ENCODE peak calls at places on chromosome X, in eight cellular contexts. G is OCI-LY7, A is lower leg skin, F is lower lobe of right lung, I is esophagus squamous epithelium, K is fibroblast of lung, Z is fibroblast of pulmonary artery, V is IMR-90. L is an unnamed sample.

GRCh38 chrX:109732319-109732779 is 708 bp downstream of the ACSL4 start:
- DNase-seq in F (no peak), K (peak; percentile 42), V (peak; percentile 59), I (no peak), A (no peak), Z (peak; percentile 60), G (peak; percentile 54), L (peak; percentile 77)

GRCh38 chrX:150664290-150664689 is 28.9 kb upstream of the MTMR1 start:
- DNase-seq in G (no peak), F (peak; percentile 58), I (no peak), A (no peak), Z (no peak), K (no peak), V (no peak), L (no peak)

GRCh38 chrX:154402622-154403127 is 4.5 kb downstream of the RPL10 start:
- DNase-seq in F (no peak), V (no peak), A (no peak), G (no peak), I (no peak), Z (no peak), K (no peak), L (no peak)

GRCh38 chrX:20066968-20067708 is 49.6 kb downstream of the MAP7D2 start:
- DNase-seq in V (peak; percentile 70), I (no peak), G (peak; percentile 67), Z (peak; percentile 60), K (peak; percentile 59), A (no peak), F (no peak), L (peak; percentile 71)

GRCh38 chrX:32448945-32449344 is 762.4 kb downstream of the DMD start:
- DNase-seq in A (no peak), I (no peak), F (no peak), K (peak; percentile 0), Z (no peak), G (peak; percentile 44), V (no peak), L (no peak)

GRCh38 chrX:10110984-10111363 is 45.8 kb upstream of the CLCN4 start:
- DNase-seq in A (no peak), Z (no peak), V (no peak), I (no peak), F (no peak), K (no peak), G (no peak), L (no peak)

GRCh38 chrX:100289159-100289558 is 120.9 kb downstream of the PCDH19 start:
- DNase-seq in K (no peak), Z (no peak), A (no peak), G (no peak), I (no peak), F (no peak), V (no peak), L (no peak)

GRCh38 chrX:87578978-87579377 is 61.4 kb downstream of the KLHL4 start:
- DNase-seq in Z (peak; percentile 36), G (no peak), V (no peak), K (peak; percentile 21), F (no peak), I (no peak), A (no peak), L (peak; percentile 27)

GRCh38 chrX:154294791-154295580 is at the start of gene TEX28:
- DNase-seq in V (no peak), F (no peak), G (no peak), Z (no peak), I (no peak), K (no peak), A (no peak), L (no peak)

GRCh38 chrX:128992107-128992971 is 531.0 kb downstream of the SMARCA1 start:
- DNase-seq in V (no peak), Z (no peak), I (no peak), F (no peak), A (no peak), K (no peak), G (no peak), L (no peak)

GRCh38 chrX:149074429-149074828 is 430.7 kb downstream of the IDS start:
- DNase-seq in G (peak; percentile 0), I (no peak), F (no peak), V (no peak), Z (peak; percentile 82), K (peak; percentile 48), A (peak; percentile 27), L (peak; percentile 70)

GRCh38 chrX:53194308-53194707 is 30.7 kb downstream of the KDM5C start:
- DNase-seq in Z (no peak), G (no peak), I (no peak), V (no peak), K (no peak), F (no peak), A (no peak), L (no peak)

GRCh38 chrX:22220941-22221340 is 51.8 kb upstream of the CBLL2 start:
- DNase-seq in F (no peak), A (no peak), Z (peak; percentile 28), G (no peak), K (peak; percentile 57), V (peak; percentile 88), I (no peak), L (peak; percentile 2)

GRCh38 chrX:153469811-153470410 is 465 bp downstream of the HAUS7 start:
- DNase-seq in I (no peak), Z (peak; percentile 24), G (peak; percentile 49), V (peak; percentile 8), K (no peak), F (no peak), A (no peak), L (peak; percentile 34)

GRCh38 chrX:118847676-118848075 is 24.1 kb downstream of the ZCCHC12 start:
- DNase-seq in G (peak; percentile 41), A (no peak), K (peak; percentile 57), I (no peak), Z (peak; percentile 68), F (no peak), V (peak; percentile 42), L (peak; percentile 68)

GRCh38 chrX:153338836-153339235 is 4.9 kb downstream of the ZNF275 start:
- DNase-seq in I (no peak), K (no peak), Z (no peak), F (no peak), V (no peak), A (no peak), G (no peak), L (no peak)

GRCh38 chrX:136210806-136211205 is 40.4 kb downstream of the MAP7D3 start:
- DNase-seq in I (no peak), K (no peak), G (no peak), A (no peak), Z (peak; percentile 45), V (no peak), F (no peak), L (peak; percentile 39)

GRCh38 chrX:86039625-86040568 is 7.5 kb downstream of the CHM start:
- DNase-seq in I (no peak), V (no peak), G (no peak), Z (no peak), K (no peak), F (no peak), A (no peak), L (no peak)

GRCh38 chrX:132716006-132716405 is 227.2 kb upstream of the MBNL3 start:
- DNase-seq in Z (no peak), F (no peak), G (no peak), K (peak; percentile 1), I (no peak), V (no peak), A (no peak), L (no peak)
- TF ChIP-seq CTCF in Z (peak; percentile 28), F (no peak), G (peak; percentile 65), K (peak; percentile 30), I (no peak), V (no peak), A (no peak), L (peak; percentile 3)

DNA sequence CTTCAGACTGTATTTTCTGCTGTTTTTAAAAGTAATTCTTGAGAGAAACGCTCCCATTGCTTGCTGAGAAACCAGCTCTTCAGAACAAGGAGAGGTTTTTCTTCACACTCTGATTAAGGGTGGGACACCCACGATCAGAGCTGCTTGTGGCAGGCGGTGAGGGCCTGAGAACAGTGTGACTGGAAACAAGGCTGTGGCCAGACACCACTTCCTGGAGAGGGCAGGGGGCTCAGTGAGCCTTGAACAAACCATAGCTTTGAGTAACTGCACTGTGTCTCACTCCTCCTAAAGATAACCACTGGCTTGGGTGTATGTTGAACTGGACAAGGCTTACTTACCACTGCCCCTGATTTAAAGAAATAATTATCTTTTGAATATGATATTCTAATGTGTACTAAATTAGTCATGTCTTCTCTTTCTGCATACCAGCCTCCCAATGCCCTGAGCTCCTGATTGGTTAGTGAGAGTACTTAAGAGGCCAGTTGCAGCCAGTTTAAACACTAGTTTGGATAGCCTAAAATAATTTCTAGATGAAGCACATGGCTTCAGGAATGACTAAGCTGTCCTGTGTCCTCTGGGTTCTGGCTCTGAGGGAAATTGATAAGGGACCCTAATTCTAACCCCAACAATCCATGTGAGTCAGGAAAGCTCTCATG is 3.7 kb upstream of the GPR82 start:
- DNase-seq in Z (peak; percentile 6), G (peak; percentile 29), V (peak; percentile 41), A (no peak), F (no peak), I (no peak), K (no peak), L (no peak)
- H3K4me3 ChIP-seq in Z (no peak overlapping the region), G (no peak overlapping the region), V (no peak overlapping the region), A (no peak overlapping the region), F (no peak overlapping the region), I (no peak overlapping the region), K (no peak overlapping the region), L (no peak overlapping the region)

GRCh38 chrX:1749499-1749898 is 134.6 kb downstream of the ASMT start:
- DNase-seq in G (no peak), F (no peak), K (no peak), I (no peak), Z (no peak), A (no peak), V (no peak), L (no peak)
- TF ChIP-seq CTCF in G (peak; percentile 47), F (no peak), K (no peak), I (no peak), Z (no peak), A (no peak), V (no peak), L (no peak)

GRCh38 chrX:130120321-130120731 is 10.0 kb upstream of the ELF4 start:
- DNase-seq in A (no peak), I (no peak), Z (no peak), F (no peak), K (no peak), G (peak; percentile 16), V (no peak), L (no peak)

GRCh38 chrX:130120746-130121504 is 10.6 kb upstream of the ELF4 start:
- DNase-seq in F (peak; percentile 77), Z (peak; percentile 80), V (peak; percentile 71), I (no peak), A (peak; percentile 72), G (peak; percentile 56), K (peak; percentile 82), L (peak; percentile 89)

GRCh38 chrX:130118396-130118795 is 8.1 kb upstream of the ELF4 start:
- DNase-seq in A (no peak), I (no peak), V (peak; percentile 81), Z (peak; percentile 88), G (no peak), K (peak; percentile 78), F (no peak), L (peak; percentile 90)

GRCh38 chrX:130118941-130119640 is 8.8 kb upstream of the ELF4 start:
- DNase-seq in F (no peak), K (peak; percentile 58), V (peak; percentile 72), A (no peak), I (no peak), Z (peak; percentile 35), G (no peak), L (peak; percentile 38)

DNA sequence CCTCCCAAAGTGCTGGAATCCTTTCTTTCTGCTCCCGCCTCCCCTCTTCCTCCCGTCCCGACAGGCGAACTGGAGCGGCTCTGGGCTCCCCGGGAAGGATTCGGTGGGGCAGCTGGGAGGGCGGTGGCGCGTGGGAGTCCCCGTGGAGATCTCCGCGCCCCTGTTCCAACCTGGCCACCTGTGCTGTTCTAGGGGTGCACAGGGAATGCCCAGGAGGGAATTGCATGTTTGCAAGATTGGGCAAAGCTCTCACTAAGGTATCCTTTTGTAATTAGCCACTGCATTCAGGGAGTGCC is 11.2 kb upstream of the ELF4 start:
- DNase-seq in K (no peak), Z (no peak), G (no peak), V (no peak), F (no peak), I (no peak), A (no peak), L (no peak)
- H3K4me3 ChIP-seq in K (no peak overlapping the region), Z (no peak overlapping the region), G (no peak overlapping the region), V (no peak overlapping the region), F (peak overlapping the region; percentile 51), I (peak overlapping the region; percentile 63), A (no peak overlapping the region), L (no peak overlapping the region)

L was measured in cardiac fibroblast.